ENCODE peak calls at places on chromosomes 3 and 15, in eight cellular contexts. W is HuH-7.5; X is heart right ventricle; P is stimulated activated CD4-positive, alpha-beta T cell treated with anti-CD3 and anti-CD28 coated beads, Interleukin-4, amount 100 ng/mL, for 48 hours; A is adipocyte; E is CD4-positive, CD25-positive, alpha-beta regulatory T cell; N is mesendoderm; C is astrocyte of the spinal cord. H is an unnamed sample.

GRCh38 chr15:29435811-29436210 is 166.2 kb upstream of the NSMCE3 start:
- DNase-seq in A (no peak), N (no peak), C (no peak), P (no peak), E (no peak), X (no peak), W (no peak), H (no peak)

GRCh38 chr3:56839784-56840724 is 38.3 kb upstream of the ARHGEF3 start:
- DNase-seq in C (peak), X (no peak), N (peak), P (no peak), W (no peak), A (peak), E (no peak), H (no peak)

GRCh38 chr3:57163751-57164150 is 1.4 kb downstream of the IL17RD start:
- DNase-seq in P (no peak), X (no peak), E (no peak), A (peak), N (peak), C (no peak), W (no peak), H (no peak)

GRCh38 chr3:127666684-127667083 is 6.1 kb upstream of the ABTB1 start:
- DNase-seq in C (no peak), N (no peak), W (no peak), E (no peak), A (no peak), X (no peak), P (no peak), H (no peak)

GRCh38 chr3:122959339-122959738 is 68.2 kb downstream of the SEMA5B start:
- DNase-seq in X (no peak), W (no peak), E (no peak), P (no peak), A (no peak), C (no peak), N (no peak), H (no peak)

GRCh38 chr3:98961161-98962155 is 60.0 kb upstream of the DCBLD2 start:
- DNase-seq in N (no peak), P (no peak), A (peak), E (no peak), W (no peak), X (no peak), C (peak), H (peak)

GRCh38 chr15:40046721-40047412 is 7.9 kb upstream of the SRP14 start:
- DNase-seq in N (no peak), E (no peak), P (no peak), X (no peak), A (peak), W (no peak), C (peak), H (no peak)

GRCh38 chr3:110397115-110397514 is 674.5 kb upstream of the NECTIN3 start:
- DNase-seq in X (no peak), C (no peak), E (no peak), W (no peak), N (no peak), A (no peak), P (no peak), H (peak)

GRCh38 chr3:99023590-99024192 is 122.2 kb upstream of the DCBLD2 start:
- DNase-seq in A (peak), C (peak), X (no peak), E (no peak), W (no peak), P (no peak), N (peak), H (peak)

GRCh38 chr3:66836363-66837152 is 161.5 kb upstream of the KBTBD8 start:
- DNase-seq in P (no peak), W (no peak), C (peak), N (no peak), A (peak), E (no peak), X (no peak), H (no peak)

GRCh38 chr3:123377173-123377740 is 71.6 kb downstream of the ADCY5 start:
- DNase-seq in C (no peak), E (no peak), N (no peak), A (no peak), W (no peak), P (no peak), X (no peak), H (no peak)

GRCh38 chr15:67331676-67332075 is 77.1 kb downstream of the IQCH start:
- DNase-seq in N (no peak), X (peak), W (no peak), C (no peak), A (peak), P (no peak), E (no peak), H (peak)

GRCh38 chr3:50370594-50370993 is 11.3 kb upstream of the TMEM115 start:
- DNase-seq in W (no peak), E (no peak), P (no peak), A (peak), C (no peak), X (no peak), N (peak), H (no peak)

GRCh38 chr15:93241696-93242585 is 152.9 kb upstream of the RGMA start:
- DNase-seq in X (no peak), P (no peak), A (no peak), W (no peak), C (no peak), N (peak), E (no peak), H (no peak)

GRCh38 chr3:44028-44676 is 152.4 kb upstream of the CHL1 start:
- DNase-seq in N (no peak), C (no peak), A (no peak), X (no peak), W (no peak), E (no peak), P (no peak), H (no peak)

GRCh38 chr3:172302176-172302575 is 146.1 kb downstream of the GHSR start:
- DNase-seq in A (no peak), C (no peak), E (no peak), W (no peak), P (no peak), X (no peak), N (no peak), H (peak)

GRCh38 chr3:155326249-155326648 is 32.8 kb upstream of the STRIT1 start:
- DNase-seq in X (no peak), C (no peak), N (no peak), E (no peak), A (no peak), W (no peak), P (no peak), H (no peak)

GRCh38 chr3:32868719-32869512 is 51.1 kb downstream of the TRIM71 start:
- DNase-seq in N (no peak), P (no peak), E (no peak), A (no peak), W (no peak), X (no peak), C (no peak), H (no peak)

GRCh38 chr3:151925876-151926275 is 52.4 kb downstream of the SUCNR1 start:
- DNase-seq in W (no peak), E (no peak), X (no peak), A (peak), P (no peak), C (peak), N (no peak), H (peak)

GRCh38 chr3:151305081-151305777 is 11.4 kb downstream of the GPR87 start:
- DNase-seq in P (no peak), X (no peak), W (peak), N (peak), A (peak), C (peak), E (no peak), H (peak)

GRCh38 chr3:183357564-183358079 is 70.8 kb downstream of the MCF2L2 start:
- DNase-seq in W (no peak), P (no peak), C (no peak), X (no peak), A (no peak), N (no peak), E (no peak), H (no peak)

GRCh38 chr3:119220970-119221667 is 19.6 kb downstream of the B4GALT4 start:
- DNase-seq in X (no peak), P (no peak), C (no peak), W (no peak), A (no peak), N (no peak), E (no peak), H (no peak)

GRCh38 chr3:129276385-129276784 is 2.3 kb upstream of the HMCES start:
- DNase-seq in W (no peak), P (no peak), X (no peak), E (no peak), N (no peak), C (no peak), A (no peak), H (no peak)

GRCh38 chr3:52174896-52175295 is 20.7 kb upstream of the POC1A start:
- DNase-seq in E (no peak), N (no peak), C (no peak), A (no peak), X (no peak), P (no peak), W (no peak), H (no peak)

GRCh38 chr3:63970596-63971468 is 52.5 kb downstream of the PSMD6 start:
- DNase-seq in W (no peak), P (no peak), A (no peak), E (no peak), C (no peak), X (no peak), N (peak), H (no peak)

GRCh38 chr3:14441240-14441919 is 39.0 kb downstream of the SLC6A6 start:
- DNase-seq in A (peak), N (peak), W (no peak), C (no peak), P (no peak), X (peak), E (no peak), H (no peak)

GRCh38 chr3:186180891-186181471 is 72.1 kb upstream of the ETV5 start:
- DNase-seq in W (no peak), N (no peak), A (no peak), P (no peak), X (no peak), C (no peak), E (no peak), H (no peak)

H was measured in fibroblast of gingiva.